ENCODE peak calls at places on chromosomes 3 and 15, in seven cellular contexts. One of them, this sample, is unnamed.

GRCh38 chr3:183966361-183966791 is 51.3 kb downstream of the ABCC5 start:
- DNase-seq in NCI-H2171: no peak
- DNase-seq in B cell: no peak
- DNase-seq in iris pigment epithelial cell: no peak
- DNase-seq in activated T-cell treated with anti-CD3 and anti-CD28 coated beads, Interleukin-2, amount 50 U/mL, for 72 hours: no peak
- DNase-seq in EH: no peak
- DNase-seq in Calu3: no peak
- DNase-seq in this sample: no peak

GRCh38 chr15:43932907-43933306 is 106.1 kb downstream of the WDR76 start:
- DNase-seq in NCI-H2171: peak
- DNase-seq in EH: no peak
- DNase-seq in B cell: no peak
- DNase-seq in Calu3: no peak
- DNase-seq in activated T-cell treated with anti-CD3 and anti-CD28 coated beads, Interleukin-2, amount 50 U/mL, for 72 hours: no peak
- DNase-seq in iris pigment epithelial cell: no peak
- DNase-seq in this sample: no peak

GRCh38 chr3:198113219-198114053 is 153.4 kb downstream of the LMLN start:
- DNase-seq in activated T-cell treated with anti-CD3 and anti-CD28 coated beads, Interleukin-2, amount 50 U/mL, for 72 hours: peak
- DNase-seq in Calu3: no peak
- DNase-seq in EH: no peak
- DNase-seq in NCI-H2171: no peak
- DNase-seq in iris pigment epithelial cell: peak
- DNase-seq in B cell: no peak
- DNase-seq in this sample: no peak

GRCh38 chr3:56939759-56940323 is 120.6 kb upstream of the SPATA12 start:
- DNase-seq in B cell: no peak
- DNase-seq in EH: no peak
- DNase-seq in activated T-cell treated with anti-CD3 and anti-CD28 coated beads, Interleukin-2, amount 50 U/mL, for 72 hours: no peak
- DNase-seq in NCI-H2171: no peak
- DNase-seq in iris pigment epithelial cell: no peak
- DNase-seq in Calu3: no peak
- DNase-seq in this sample: no peak

GRCh38 chr3:78717042-78717441 is 1050.8 kb downstream of the ROBO1 start:
- DNase-seq in EH: no peak
- DNase-seq in Calu3: no peak
- DNase-seq in B cell: no peak
- DNase-seq in activated T-cell treated with anti-CD3 and anti-CD28 coated beads, Interleukin-2, amount 50 U/mL, for 72 hours: no peak
- DNase-seq in iris pigment epithelial cell: no peak
- DNase-seq in NCI-H2171: no peak
- DNase-seq in this sample: no peak

GRCh38 chr15:42077680-42078079 is 16.7 kb downstream of the PLA2G4D start:
- DNase-seq in iris pigment epithelial cell: no peak
- DNase-seq in B cell: no peak
- DNase-seq in activated T-cell treated with anti-CD3 and anti-CD28 coated beads, Interleukin-2, amount 50 U/mL, for 72 hours: no peak
- DNase-seq in Calu3: no peak
- DNase-seq in NCI-H2171: no peak
- DNase-seq in EH: no peak
- DNase-seq in this sample: no peak

GRCh38 chr3:69422751-69423150 is 36.9 kb upstream of the FRMD4B start:
- DNase-seq in Calu3: no peak
- DNase-seq in NCI-H2171: no peak
- DNase-seq in B cell: no peak
- DNase-seq in activated T-cell treated with anti-CD3 and anti-CD28 coated beads, Interleukin-2, amount 50 U/mL, for 72 hours: no peak
- DNase-seq in EH: peak
- DNase-seq in iris pigment epithelial cell: peak
- DNase-seq in this sample: no peak

GRCh38 chr15:32794973-32795372 is 77.2 kb downstream of the GREM1 start:
- DNase-seq in EH: peak
- DNase-seq in NCI-H2171: no peak
- DNase-seq in B cell: no peak
- DNase-seq in activated T-cell treated with anti-CD3 and anti-CD28 coated beads, Interleukin-2, amount 50 U/mL, for 72 hours: no peak
- DNase-seq in Calu3: no peak
- DNase-seq in iris pigment epithelial cell: no peak
- DNase-seq in this sample: no peak

GRCh38 chr15:49282366-49282765 is 112.3 kb downstream of the GALK2 start:
- DNase-seq in iris pigment epithelial cell: peak
- DNase-seq in activated T-cell treated with anti-CD3 and anti-CD28 coated beads, Interleukin-2, amount 50 U/mL, for 72 hours: no peak
- DNase-seq in Calu3: no peak
- DNase-seq in EH: peak
- DNase-seq in NCI-H2171: no peak
- DNase-seq in B cell: no peak
- DNase-seq in this sample: no peak

GRCh38 chr3:142971431-142971830 is 8.0 kb upstream of the PAQR9 start:
- DNase-seq in B cell: no peak
- DNase-seq in activated T-cell treated with anti-CD3 and anti-CD28 coated beads, Interleukin-2, amount 50 U/mL, for 72 hours: no peak
- DNase-seq in Calu3: no peak
- DNase-seq in iris pigment epithelial cell: no peak
- DNase-seq in NCI-H2171: no peak
- DNase-seq in EH: no peak
- DNase-seq in this sample: no peak

GRCh38 chr3:27746838-27747237 is 24.7 kb upstream of the EOMES start:
- DNase-seq in Calu3: no peak
- DNase-seq in B cell: no peak
- DNase-seq in activated T-cell treated with anti-CD3 and anti-CD28 coated beads, Interleukin-2, amount 50 U/mL, for 72 hours: no peak
- DNase-seq in NCI-H2171: peak
- DNase-seq in iris pigment epithelial cell: no peak
- DNase-seq in EH: no peak
- DNase-seq in this sample: no peak

This sample was measured in fibroblast of the conjunctiva.